ENCODE peak calls at places on chromosomes 13 and 19, in seven cellular contexts. G is GM23338, U is A549, X is ascending aorta, O is AG09309, J is lower leg skin, A is tibial artery. Z is an unnamed sample.

GRCh38 chr13:110245421-110245899 is 61.5 kb downstream of the COL4A1 start:
- DNase-seq in J (peak), A (no peak), G (no peak), X (no peak), O (no peak), U (no peak), Z (no peak)

GRCh38 chr13:46668302-46668720 is 115.3 kb downstream of the LRCH1 start:
- DNase-seq in G (no peak), O (peak), J (no peak), X (no peak), A (no peak), U (no peak), Z (no peak)

GRCh38 chr13:60028021-60028420 is 135.7 kb downstream of the DIAPH3 start:
- DNase-seq in G (no peak), A (no peak), O (no peak), U (no peak), X (no peak), J (no peak), Z (no peak)

GRCh38 chr13:109654341-109655205 is 131.8 kb downstream of the IRS2 start:
- DNase-seq in X (no peak), O (no peak), J (no peak), U (no peak), G (no peak), A (no peak), Z (no peak)

GRCh38 chr19:42113641-42114348 is 18.5 kb downstream of the POU2F2 start:
- DNase-seq in X (peak), O (peak), J (no peak), U (peak), A (no peak), G (peak), Z (no peak)

GRCh38 chr19:2668188-2668763 is 34.2 kb downstream of the GNG7 start:
- DNase-seq in G (no peak), J (no peak), O (no peak), A (no peak), U (no peak), X (no peak), Z (no peak)

GRCh38 chr13:50838701-50839100 is 4.8 kb downstream of the DLEU7 start:
- DNase-seq in J (no peak), U (no peak), X (no peak), A (no peak), O (no peak), G (no peak), Z (no peak)

GRCh38 chr19:34254552-34255432 is at the start of gene GARRE1:
- DNase-seq in J (no peak), O (no peak), U (peak), X (no peak), A (no peak), G (peak), Z (peak)

GRCh38 chr13:64074989-64075474 is 2659.4 kb upstream of the PCDH20 start:
- DNase-seq in U (no peak), O (no peak), J (no peak), G (no peak), X (no peak), A (peak), Z (no peak)

GRCh38 chr13:26163812-26164211 is 58.3 kb downstream of the RNF6 start:
- DNase-seq in X (no peak), J (no peak), O (no peak), U (no peak), A (no peak), G (no peak), Z (no peak)

GRCh38 chr19:41128692-41129091 is 14.5 kb downstream of the CYP2F1 start:
- DNase-seq in U (no peak), J (no peak), A (no peak), G (no peak), X (no peak), O (no peak), Z (no peak)

GRCh38 chr13:60351326-60351725 is 45.7 kb upstream of the TDRD3 start:
- DNase-seq in G (no peak), X (no peak), O (peak), U (no peak), J (no peak), A (no peak), Z (no peak)

GRCh38 chr13:58712191-58712590 is 1080.6 kb downstream of the PCDH17 start:
- DNase-seq in X (no peak), G (peak), O (no peak), U (no peak), J (no peak), A (no peak), Z (no peak)

GRCh38 chr13:61414686-61415664 is 674 bp downstream of the PCDH20 start:
- DNase-seq in G (peak), O (no peak), A (peak), X (no peak), J (peak), U (no peak), Z (peak)

DNA sequence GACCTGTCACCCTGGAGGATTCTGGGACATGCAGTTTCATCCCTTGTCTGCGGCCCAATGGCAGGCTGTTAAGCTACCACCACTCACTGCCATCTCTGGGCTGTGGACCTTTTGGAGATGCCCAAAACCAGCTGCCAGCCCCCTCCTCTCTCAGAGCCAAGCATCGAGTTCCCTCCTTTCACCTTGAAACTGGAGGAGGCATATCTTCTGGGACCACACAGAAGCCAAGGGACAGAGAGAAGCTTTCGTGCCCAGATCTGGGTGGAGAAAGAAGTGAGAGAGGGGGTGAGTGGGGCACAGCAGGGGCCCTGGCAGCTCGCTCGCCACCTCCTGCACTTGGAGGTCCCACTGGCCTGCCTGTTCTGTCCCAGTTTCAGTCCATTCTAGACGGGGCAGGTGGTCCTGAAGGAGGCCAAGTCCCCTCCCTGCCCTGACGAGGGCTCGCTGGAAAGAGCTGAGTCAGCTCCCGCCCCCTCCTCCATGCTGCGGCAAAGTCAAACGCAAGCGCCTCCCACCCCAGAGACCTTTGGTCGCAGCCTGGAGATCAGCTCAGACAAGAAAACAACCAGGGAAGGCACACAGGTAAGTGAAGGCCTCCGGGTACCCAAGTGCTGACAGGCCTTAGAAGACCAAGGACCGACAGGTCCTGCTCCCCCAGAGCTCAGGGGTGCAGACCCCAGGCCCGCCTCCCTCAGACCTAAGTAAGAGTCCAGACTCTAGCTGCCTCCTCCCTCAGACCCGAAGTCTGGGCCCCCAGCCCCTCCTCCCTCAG is 3.8 kb downstream of the BCAT2 start:
- DNase-seq in G (peak), U (no peak), O (no peak), A (no peak), X (no peak), J (no peak), Z (no peak)
- H3K4me3 ChIP-seq in G (peak), U (no peak), O (no peak), A (no peak), X (no peak), J (no peak), Z (no peak)

DNA sequence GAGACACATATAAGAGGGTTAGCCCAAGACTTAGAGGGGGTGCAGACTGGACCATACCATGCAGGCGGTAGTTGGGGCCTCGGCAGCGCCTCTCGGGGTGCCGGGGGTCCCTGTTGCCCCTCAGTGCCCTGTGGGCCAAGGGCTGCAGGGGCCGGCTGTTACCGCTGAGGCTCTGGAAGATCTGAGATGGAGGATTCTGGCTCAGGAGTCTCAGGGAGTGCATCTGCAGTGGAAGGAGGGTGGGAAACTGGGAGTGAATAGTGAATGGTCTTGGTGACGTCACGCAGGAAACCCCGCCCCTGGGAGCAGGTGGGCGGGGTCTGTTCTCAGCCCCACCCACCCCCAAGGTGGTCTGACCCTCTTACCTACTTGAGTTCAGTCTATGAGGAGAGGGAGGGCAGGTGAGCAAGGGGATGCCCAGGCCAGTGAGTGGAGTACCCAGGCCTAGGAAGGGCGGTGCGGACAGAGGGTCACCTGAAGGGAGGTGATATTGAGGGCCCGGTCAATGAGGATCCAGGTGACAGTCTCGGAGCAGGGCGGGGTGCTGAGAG is 1.7 kb upstream of the DBP start:
- DNase-seq in J (no peak), A (peak), U (no peak), O (no peak), G (peak), X (no peak), Z (no peak)
- H3K4me3 ChIP-seq in J (no peak), A (peak), U (no peak), O (no peak), G (peak), X (no peak), Z (no peak)

GRCh38 chr13:80336335-80336734 is 4.6 kb downstream of the SPRY2 start:
- DNase-seq in J (no peak), U (no peak), G (no peak), A (no peak), X (no peak), O (no peak), Z (no peak)
- H3K4me3 ChIP-seq in J (no peak), U (peak), G (peak), A (peak), X (peak), O (peak), Z (peak)

GRCh38 chr13:47904239-47904638 is 96.8 kb downstream of the SUCLA2 start:
- DNase-seq in X (no peak), U (no peak), J (no peak), A (no peak), G (no peak), O (no peak), Z (no peak)
- H3K4me3 ChIP-seq in X (peak), U (no peak), J (no peak), A (peak), G (no peak), O (no peak), Z (no peak)

GRCh38 chr13:98144501-98145350 is 1.8 kb downstream of the FARP1 start:
- DNase-seq in G (peak), A (no peak), J (no peak), X (no peak), U (no peak), O (peak), Z (peak)
- H3K4me3 ChIP-seq in G (peak), A (peak), J (no peak), X (peak), U (no peak), O (peak), Z (peak)

GRCh38 chr19:6238643-6239281 is 41.0 kb downstream of the MLLT1 start:
- DNase-seq in X (no peak), G (no peak), J (no peak), A (no peak), O (no peak), U (no peak), Z (peak)

GRCh38 chr19:6239871-6240676 is 39.7 kb downstream of the MLLT1 start:
- DNase-seq in X (no peak), G (peak), O (no peak), J (no peak), U (no peak), A (no peak), Z (no peak)

GRCh38 chr19:6241056-6241455 is 38.7 kb downstream of the MLLT1 start:
- DNase-seq in J (no peak), U (no peak), X (no peak), O (no peak), G (no peak), A (no peak), Z (no peak)

GRCh38 chr19:6238256-6238642 is 41.5 kb downstream of the MLLT1 start:
- DNase-seq in J (no peak), X (no peak), O (no peak), U (no peak), A (no peak), G (no peak), Z (no peak)

GRCh38 chr19:6239401-6239844 is 40.4 kb downstream of the MLLT1 start:
- DNase-seq in A (no peak), G (no peak), U (no peak), X (no peak), O (no peak), J (no peak), Z (no peak)
- H3K4me3 ChIP-seq in A (no peak), G (no peak), U (no peak), X (no peak), O (no peak), J (no peak), Z (no peak)

GRCh38 chr19:16830679-16831078 is 1.5 kb downstream of the SIN3B start:
- DNase-seq in J (no peak), U (no peak), A (no peak), G (no peak), O (no peak), X (no peak), Z (no peak)
- H3K4me3 ChIP-seq in J (no peak), U (peak), A (peak), G (peak), O (peak), X (no peak), Z (no peak)